ENCODE peak calls at places on chromosomes 16 and 17, in six cellular contexts. N is thoracic aorta, O is GM23248, S is sigmoid colon, R is foreskin fibroblast, K is heart right ventricle. Y is an unnamed sample.

GRCh38 chr16:50539822-50540710 is 8.1 kb upstream of the NKD1 start:
- DNase-seq in N (no peak), O (no peak), S (no peak), R (no peak), K (no peak), Y (no peak)

GRCh38 chr16:27097671-27098275 is 31.0 kb downstream of the C16orf82 start:
- DNase-seq in N (no peak), O (peak; percentile 62), S (no peak), R (peak; percentile 6), K (peak; percentile 74), Y (no peak)

GRCh38 chr16:57522960-57523359 is 13.4 kb downstream of the CCDC102A start:
- DNase-seq in N (no peak), O (no peak), S (no peak), R (no peak), K (no peak), Y (no peak)

GRCh38 chr17:32286518-32286900 is 20.9 kb downstream of the RHBDL3 start:
- DNase-seq in N (no peak), O (no peak), S (no peak), R (no peak), K (no peak), Y (no peak)

GRCh38 chr16:29808219-29808900 is 2.0 kb downstream of the MAZ start:
- DNase-seq in N (no peak), O (no peak), S (no peak), R (no peak), K (no peak), Y (no peak)

GRCh38 chr17:21119247-21119944 is 7.4 kb upstream of the DHRS7B start:
- DNase-seq in N (peak; percentile 28), O (peak; percentile 77), S (peak; percentile 86), R (peak; percentile 46), K (peak; percentile 45), Y (peak; percentile 67)

GRCh38 chr16:50267651-50268050 is 1.3 kb downstream of the ADCY7 start:
- DNase-seq in N (no peak), O (no peak), S (peak; percentile 49), R (no peak), K (no peak), Y (peak; percentile 53)

GRCh38 chr17:75601057-75601987 is 13.7 kb downstream of the MYO15B start:
- DNase-seq in N (no peak), O (peak; percentile 32), S (peak; percentile 64), R (no peak), K (peak; percentile 54), Y (peak; percentile 51)

GRCh38 chr16:50308237-50308965 is 42.0 kb downstream of the ADCY7 start:
- DNase-seq in N (no peak), O (no peak), S (peak; percentile 63), R (no peak), K (no peak), Y (no peak)

GRCh38 chr16:84898447-84898846 is 78.7 kb downstream of the CRISPLD2 start:
- DNase-seq in N (no peak), O (peak; percentile 19), S (no peak), R (no peak), K (no peak), Y (no peak)

GRCh38 chr16:56672761-56673536 is 3.3 kb downstream of the MT1H start:
- DNase-seq in N (no peak), O (peak; percentile 20), S (no peak), R (peak; percentile 48), K (no peak), Y (no peak)

GRCh38 chr17:42548070-42548837 is 4.5 kb upstream of the HSD17B1 start:
- DNase-seq in N (no peak), O (no peak), S (no peak), R (no peak), K (peak; percentile 62), Y (no peak)

GRCh38 chr16:47719713-47720112 is 258.6 kb downstream of the PHKB start:
- DNase-seq in N (no peak), O (no peak), S (no peak), R (no peak), K (no peak), Y (no peak)

GRCh38 chr16:78792952-78793351 is 693.5 kb downstream of the WWOX start:
- DNase-seq in N (no peak), O (no peak), S (peak; percentile 40), R (no peak), K (no peak), Y (no peak)

GRCh38 chr17:40560592-40561293 is 4.5 kb downstream of the CCR7 start:
- DNase-seq in N (no peak), O (peak; percentile 36), S (no peak), R (no peak), K (no peak), Y (peak; percentile 63)

GRCh38 chr17:3959295-3959899 is 4.8 kb downstream of the ATP2A3 start:
- DNase-seq in N (no peak), O (peak; percentile 55), S (no peak), R (peak; percentile 51), K (no peak), Y (no peak)

GRCh38 chr16:46830417-46830901 is 521 bp downstream of the C16orf87 start:
- DNase-seq in N (no peak), O (peak; percentile 67), S (no peak), R (no peak), K (peak; percentile 43), Y (no peak)

GRCh38 chr17:9928601-9929341 is 23.7 kb upstream of the RCVRN start:
- DNase-seq in N (no peak), O (peak; percentile 69), S (no peak), R (peak; percentile 47), K (no peak), Y (no peak)

GRCh38 chr17:63843387-63844292 is 1.2 kb upstream of the SMARCD2 start:
- DNase-seq in N (no peak), O (peak; percentile 85), S (peak; percentile 89), R (peak; percentile 66), K (peak; percentile 45), Y (no peak)

GRCh38 chr17:19339341-19339815 is 23.1 kb downstream of the B9D1 start:
- DNase-seq in N (no peak), O (no peak), S (no peak), R (no peak), K (no peak), Y (no peak)

GRCh38 chr17:1746975-1747543 is 4.4 kb downstream of the SERPINF2 start:
- DNase-seq in N (no peak), O (no peak), S (no peak), R (no peak), K (no peak), Y (no peak)

GRCh38 chr16:25823891-25824290 is 132.1 kb downstream of the HS3ST4 start:
- DNase-seq in N (no peak), O (peak; percentile 37), S (no peak), R (no peak), K (no peak), Y (no peak)

GRCh38 chr16:23729503-23730424 is 16.7 kb upstream of the ERN2 start:
- DNase-seq in N (no peak), O (peak; percentile 48), S (no peak), R (peak; percentile 27), K (no peak), Y (no peak)

GRCh38 chr17:56755310-56755709 is 78.4 kb downstream of the C17orf67 start:
- DNase-seq in N (no peak), O (no peak), S (no peak), R (no peak), K (no peak), Y (no peak)
- H3K4me3 ChIP-seq in N (no peak overlapping the region), O (no peak overlapping the region), S (no peak overlapping the region), R (no peak overlapping the region), K (no peak overlapping the region), Y (no peak overlapping the region)

DNA sequence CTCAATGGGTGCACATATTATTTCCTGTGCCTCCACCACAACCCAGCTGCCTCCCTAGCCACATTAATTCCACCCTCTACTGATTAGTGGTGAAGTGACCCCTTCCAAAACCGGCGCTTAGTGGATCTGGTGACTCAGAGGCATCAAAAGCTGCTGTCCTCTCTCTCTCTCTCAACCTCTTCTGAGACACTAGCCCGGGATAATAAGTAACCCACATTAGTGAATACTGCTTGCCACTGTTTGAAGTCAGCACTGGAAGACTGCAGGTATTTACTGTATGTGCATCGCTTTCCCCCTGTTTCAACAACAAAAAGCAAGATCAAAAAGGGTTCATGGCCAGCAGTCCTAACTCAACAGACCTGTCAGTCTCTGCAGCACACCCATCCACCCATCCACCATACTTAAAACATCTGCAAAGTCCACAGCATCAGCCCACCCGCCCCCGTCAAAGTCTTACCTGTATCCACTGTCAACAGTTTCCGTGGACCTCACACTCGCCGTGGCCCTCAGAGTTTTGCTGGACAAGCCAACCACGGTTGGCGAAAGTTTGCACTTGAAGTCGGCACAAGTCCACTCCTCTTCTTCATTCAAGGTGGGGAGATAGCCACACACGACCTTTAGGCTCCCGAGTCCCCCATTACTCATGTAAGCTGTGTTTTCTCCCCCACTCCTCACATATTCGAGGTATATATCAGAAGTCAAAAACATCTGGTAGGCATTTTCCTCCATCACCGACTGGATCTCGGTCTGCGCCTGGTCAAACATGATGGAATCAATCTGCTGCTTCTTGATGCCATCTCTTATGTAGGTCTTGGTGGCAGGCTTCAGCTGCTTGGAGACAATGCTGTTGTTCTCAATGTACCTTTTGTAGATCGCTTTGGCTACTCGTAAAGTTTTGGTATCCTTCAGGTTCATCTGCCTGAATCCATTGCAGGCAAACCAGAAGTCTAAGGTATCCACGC is 3.8 kb downstream of the AXIN2 start:
- DNase-seq in N (no peak), O (peak; percentile 79), S (no peak), R (peak; percentile 52), K (no peak), Y (peak; percentile 64)
- H3K4me3 ChIP-seq in N (no peak overlapping the region), O (no peak overlapping the region), S (peak overlapping the region; percentile 98), R (peak overlapping the region; percentile 76), K (no peak overlapping the region), Y (no peak overlapping the region)

GRCh38 chr17:50424246-50425000 is 1.6 kb upstream of the ACSF2 start:
- DNase-seq in N (no peak), O (no peak), S (no peak), R (no peak), K (no peak), Y (no peak)

GRCh38 chr17:50423553-50424159 is 2.4 kb upstream of the ACSF2 start:
- DNase-seq in N (no peak), O (peak; percentile 66), S (peak; percentile 66), R (peak; percentile 61), K (no peak), Y (peak; percentile 28)

GRCh38 chr17:50421308-50422031 is 4.5 kb upstream of the ACSF2 start:
- DNase-seq in N (no peak), O (peak; percentile 32), S (no peak), R (no peak), K (no peak), Y (peak; percentile 41)

GRCh38 chr17:50422738-50423137 is 3.3 kb upstream of the ACSF2 start:
- DNase-seq in N (no peak), O (no peak), S (no peak), R (no peak), K (no peak), Y (no peak)

GRCh38 chr17:50420419-50421112 is 5.5 kb upstream of the ACSF2 start:
- DNase-seq in N (no peak), O (peak; percentile 70), S (no peak), R (no peak), K (no peak), Y (no peak)
- H3K4me3 ChIP-seq in N (no peak overlapping the region), O (peak overlapping the region; percentile 57), S (no peak overlapping the region), R (no peak overlapping the region), K (no peak overlapping the region), Y (no peak overlapping the region)

DNA sequence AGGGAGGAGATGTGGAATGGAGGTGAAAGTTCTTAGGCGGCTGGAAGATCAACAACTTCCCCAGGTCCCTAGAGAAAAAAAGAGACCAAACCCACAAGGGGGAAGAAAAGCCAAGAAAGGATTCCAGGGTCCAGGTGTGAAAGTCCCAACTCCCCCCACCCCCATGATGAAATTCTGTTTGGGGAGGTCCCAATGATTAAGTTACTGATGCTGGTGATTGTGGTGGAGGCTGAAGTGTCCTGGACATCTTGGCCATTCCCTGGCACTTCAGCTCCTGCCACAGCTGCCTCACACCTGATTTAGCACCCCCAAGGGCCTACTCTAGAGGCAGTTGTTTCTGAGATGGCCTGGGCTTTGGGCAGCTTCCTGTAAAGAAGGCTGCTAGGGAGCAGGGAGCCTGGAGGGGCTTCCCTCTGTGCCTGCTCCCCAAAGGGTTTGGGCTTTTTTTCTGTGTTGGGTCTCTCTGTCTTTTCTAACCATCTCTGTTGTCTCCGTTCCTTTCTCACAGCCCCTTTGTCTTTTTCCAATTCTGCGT is 13.1 kb downstream of the HOXB4 start:
- DNase-seq in N (no peak), O (no peak), S (no peak), R (no peak), K (no peak), Y (no peak)
- H3K4me3 ChIP-seq in N (peak overlapping the region; percentile 69), O (peak overlapping the region; percentile 82), S (peak overlapping the region; percentile 52), R (peak overlapping the region; percentile 51), K (no peak overlapping the region), Y (peak overlapping the region; percentile 51)